ENCODE peak calls at places on chromosomes 5 and 9, in four cellular contexts. P is GM06990; Y is activated naive CD4-positive, alpha-beta T cell; D is A172. R is an unnamed sample.

GRCh38 chr5:135493406-135494180 is 41.4 kb upstream of the TIFAB start:
- DNase-seq in D (peak), Y (no peak), P (no peak), R (no peak)

GRCh38 chr5:160649304-160649703 is 202.7 kb downstream of the ATP10B start:
- DNase-seq in D (no peak), P (no peak), Y (no peak), R (peak)

GRCh38 chr9:26779072-26779471 is 113.5 kb downstream of the CAAP1 start:
- DNase-seq in Y (no peak), D (peak), P (no peak), R (no peak)

GRCh38 chr5:124718376-124718775 is 28.1 kb downstream of the ZNF608 start:
- DNase-seq in P (no peak), D (no peak), Y (no peak), R (no peak)

GRCh38 chr9:73204910-73205309 is 53.2 kb downstream of the ANXA1 start:
- DNase-seq in D (no peak), P (no peak), Y (no peak), R (no peak)

GRCh38 chr5:177306674-177307543 is 3.3 kb downstream of the PRELID1 start:
- DNase-seq in P (no peak), Y (no peak), D (no peak), R (no peak)

GRCh38 chr5:2701592-2701991 is 49.9 kb downstream of the IRX2 start:
- DNase-seq in D (no peak), Y (no peak), P (no peak), R (no peak)

GRCh38 chr5:66821626-66822429 is 225.6 kb downstream of the MAST4 start:
- DNase-seq in Y (no peak), D (no peak), P (no peak), R (no peak)

GRCh38 chr9:135536166-135536565 is 9.8 kb upstream of the OBP2A start:
- DNase-seq in D (peak), P (no peak), Y (no peak), R (no peak)

GRCh38 chr5:129122560-129122959 is 28.0 kb downstream of the ISOC1 start:
- DNase-seq in D (no peak), Y (no peak), P (no peak), R (no peak)

GRCh38 chr9:19875291-19875910 is 86.6 kb upstream of the SLC24A2 start:
- DNase-seq in P (no peak), D (no peak), Y (no peak), R (no peak)

GRCh38 chr5:68891718-68892117 is 202.1 kb upstream of the SLC30A5 start:
- DNase-seq in Y (no peak), D (no peak), P (peak), R (no peak)

GRCh38 chr5:106959447-106959846 is 711.3 kb downstream of the EFNA5 start:
- DNase-seq in P (no peak), D (peak), Y (no peak), R (no peak)

GRCh38 chr9:136048560-136049411 is 46.3 kb downstream of the NACC2 start:
- DNase-seq in D (no peak), P (no peak), Y (no peak), R (no peak)

GRCh38 chr5:141649056-141649688 is 2.0 kb downstream of the FCHSD1 start:
- DNase-seq in Y (no peak), D (no peak), P (no peak), R (no peak)

GRCh38 chr9:95581900-95582299 is 65.1 kb upstream of the PTCH1 start:
- DNase-seq in P (no peak), Y (no peak), D (no peak), R (no peak)

GRCh38 chr9:130234340-130235260 is 31.0 kb upstream of the HMCN2 start:
- DNase-seq in Y (no peak), P (no peak), D (no peak), R (no peak)

GRCh38 chr9:6907772-6908381 is 150.1 kb downstream of the KDM4C start:
- DNase-seq in Y (no peak), D (peak), P (no peak), R (no peak)

GRCh38 chr9:78011037-78011436 is 20.6 kb downstream of the GNAQ start:
- DNase-seq in Y (no peak), D (no peak), P (no peak), R (no peak)

GRCh38 chr9:71681708-71682268 is 86.5 kb downstream of the CEMIP2 start:
- DNase-seq in Y (no peak), D (peak), P (no peak), R (no peak)